ENCODE peak calls at places on chromosomes 13 and 19, in six cellular contexts. I, L, T, U, Q and B are unnamed samples.

GRCh38 chr13:113318956-113319355 is 21.9 kb downstream of the LAMP1 start:
- DNase-seq in I (no peak), L (no peak), T (no peak), U (no peak), Q (no peak), B (no peak)

GRCh38 chr13:25232937-25233515 is 54.3 kb downstream of the MTMR6 start:
- DNase-seq in I (no peak), L (no peak), T (peak; percentile 56), U (peak; percentile 2), Q (no peak), B (peak; percentile 61)

GRCh38 chr13:110233181-110233641 is 73.7 kb downstream of the COL4A1 start:
- DNase-seq in I (peak; percentile 67), L (no peak), T (peak; percentile 97), U (peak; percentile 47), Q (no peak), B (no peak)

GRCh38 chr13:42549555-42549941 is 24.4 kb upstream of the TNFSF11 start:
- DNase-seq in I (no peak), L (no peak), T (no peak), U (no peak), Q (no peak), B (no peak)

GRCh38 chr19:46602392-46603194 is 1.5 kb downstream of the CALM3 start:
- DNase-seq in I (no peak), L (no peak), T (no peak), U (no peak), Q (no peak), B (peak; percentile 45)

GRCh38 chr13:71864981-71865857 is 1.8 kb downstream of the DACH1 start:
- DNase-seq in I (no peak), L (peak; percentile 51), T (peak; percentile 24), U (no peak), Q (peak; percentile 20), B (peak; percentile 11)

GRCh38 chr19:30136591-30136990 is 194.6 kb downstream of the URI1 start:
- DNase-seq in I (no peak), L (no peak), T (no peak), U (no peak), Q (no peak), B (no peak)

GRCh38 chr19:40492274-40492673 is 25.5 kb downstream of the SPTBN4 start:
- DNase-seq in I (no peak), L (no peak), T (no peak), U (no peak), Q (no peak), B (no peak)

GRCh38 chr19:7916908-7917291 is 2.3 kb downstream of the TGFBR3L start:
- DNase-seq in I (no peak), L (no peak), T (no peak), U (no peak), Q (no peak), B (no peak)

GRCh38 chr13:113639661-113640262 is 18.2 kb downstream of the ATP4B start:
- DNase-seq in I (no peak), L (no peak), T (no peak), U (no peak), Q (no peak), B (no peak)

GRCh38 chr13:110445183-110445582 is 116.3 kb downstream of the RAB20 start:
- DNase-seq in I (no peak), L (no peak), T (peak; percentile 53), U (no peak), Q (no peak), B (no peak)

GRCh38 chr19:6063576-6063961 is 46.7 kb downstream of the RFX2 start:
- DNase-seq in I (no peak), L (no peak), T (no peak), U (no peak), Q (no peak), B (no peak)

GRCh38 chr13:68078874-68079273 is 848.7 kb upstream of the PCDH9 start:
- DNase-seq in I (no peak), L (no peak), T (no peak), U (no peak), Q (no peak), B (no peak)

GRCh38 chr19:19404879-19405860 is at the start of gene GATAD2A:
- DNase-seq in I (peak; percentile 79), L (peak; percentile 96), T (peak; percentile 95), U (peak; percentile 64), Q (peak; percentile 85), B (peak; percentile 93)

GRCh38 chr19:19405919-19406877 is 723 bp downstream of the GATAD2A start:
- DNase-seq in I (no peak), L (peak; percentile 59), T (peak; percentile 64), U (no peak), Q (peak; percentile 46), B (no peak)

GRCh38 chr19:19409235-19410030 is 4.0 kb downstream of the GATAD2A start:
- DNase-seq in I (no peak), L (no peak), T (no peak), U (no peak), Q (peak; percentile 44), B (no peak)

GRCh38 chr19:19406878-19407639 is 1.6 kb downstream of the GATAD2A start:
- DNase-seq in I (no peak), L (peak; percentile 72), T (peak; percentile 63), U (no peak), Q (peak; percentile 60), B (peak; percentile 96)

GRCh38 chr19:19407640-19407933 is 2.1 kb downstream of the GATAD2A start:
- DNase-seq in I (no peak), L (no peak), T (no peak), U (no peak), Q (no peak), B (no peak)
- H3K4me3 ChIP-seq in I (peak overlapping the region; percentile 71), L (peak overlapping the region; percentile 76), T (peak overlapping the region; percentile 77), U (no peak overlapping the region), Q (peak overlapping the region; percentile 62), B (peak overlapping the region; percentile 88)

GRCh38 chr19:18203408-18203862 is 407 bp downstream of the RAB3A start:
- DNase-seq in I (no peak), L (peak; percentile 68), T (no peak), U (no peak), Q (no peak), B (peak; percentile 46)

GRCh38 chr19:18203863-18204393 is at the start of gene RAB3A:
- DNase-seq in I (peak; percentile 100), L (peak; percentile 100), T (peak; percentile 100), U (peak; percentile 100), Q (peak; percentile 100), B (peak; percentile 100)

GRCh38 chr19:18204394-18205179 is 745 bp upstream of the RAB3A start:
- DNase-seq in I (no peak), L (peak; percentile 75), T (no peak), U (no peak), Q (peak; percentile 32), B (peak; percentile 45)

GRCh38 chr19:18205180-18205915 is 1.5 kb upstream of the RAB3A start:
- DNase-seq in I (peak; percentile 58), L (peak; percentile 80), T (peak; percentile 76), U (peak; percentile 39), Q (peak; percentile 60), B (peak; percentile 49)

GRCh38 chr19:18202759-18203407 is 959 bp downstream of the RAB3A start:
- DNase-seq in I (no peak), L (peak; percentile 55), T (peak; percentile 25), U (no peak), Q (peak; percentile 31), B (peak; percentile 25)
- H3K4me3 ChIP-seq in I (peak overlapping the region; percentile 93), L (peak overlapping the region; percentile 55), T (peak overlapping the region; percentile 85), U (peak overlapping the region; percentile 96), Q (peak overlapping the region; percentile 91), B (peak overlapping the region; percentile 78)

GRCh38 chr13:23903906-23904280 is 6.6 kb upstream of the C1QTNF9B start:
- DNase-seq in I (no peak), L (no peak), T (no peak), U (no peak), Q (no peak), B (no peak)
- H3K4me3 ChIP-seq in I (no peak overlapping the region), L (no peak overlapping the region), T (no peak overlapping the region), U (no peak overlapping the region), Q (no peak overlapping the region), B (no peak overlapping the region)

GRCh38 chr19:16943942-16944625 is 55.3 kb downstream of the F2RL3 start:
- DNase-seq in I (no peak), L (no peak), T (no peak), U (no peak), Q (no peak), B (no peak)
- H3K4me3 ChIP-seq in I (no peak overlapping the region), L (no peak overlapping the region), T (no peak overlapping the region), U (no peak overlapping the region), Q (no peak overlapping the region), B (no peak overlapping the region)

DNA sequence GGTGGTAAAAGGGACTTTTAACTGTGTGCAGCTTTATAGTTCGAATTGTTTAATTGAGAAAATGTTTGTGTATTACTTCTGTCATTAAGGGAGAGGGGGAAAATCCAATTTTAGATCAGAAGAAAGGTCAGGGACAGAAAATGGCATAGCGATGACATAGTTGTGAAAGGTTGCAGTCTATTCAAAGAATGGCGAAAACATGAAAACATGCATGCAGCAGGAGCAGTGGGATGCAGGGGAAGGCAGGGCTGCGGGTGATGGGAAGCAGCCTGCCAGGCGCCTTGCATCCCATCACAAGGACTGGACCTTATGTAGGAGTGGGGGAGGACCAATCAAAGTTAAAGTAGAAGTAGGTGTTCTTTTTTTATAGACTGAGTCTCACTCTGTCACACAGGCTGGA is 125.9 kb downstream of the CDK8 start:
- DNase-seq in I (no peak), L (no peak), T (no peak), U (no peak), Q (no peak), B (no peak)
- H3K4me3 ChIP-seq in I (no peak overlapping the region), L (no peak overlapping the region), T (no peak overlapping the region), U (no peak overlapping the region), Q (no peak overlapping the region), B (no peak overlapping the region)

DNA sequence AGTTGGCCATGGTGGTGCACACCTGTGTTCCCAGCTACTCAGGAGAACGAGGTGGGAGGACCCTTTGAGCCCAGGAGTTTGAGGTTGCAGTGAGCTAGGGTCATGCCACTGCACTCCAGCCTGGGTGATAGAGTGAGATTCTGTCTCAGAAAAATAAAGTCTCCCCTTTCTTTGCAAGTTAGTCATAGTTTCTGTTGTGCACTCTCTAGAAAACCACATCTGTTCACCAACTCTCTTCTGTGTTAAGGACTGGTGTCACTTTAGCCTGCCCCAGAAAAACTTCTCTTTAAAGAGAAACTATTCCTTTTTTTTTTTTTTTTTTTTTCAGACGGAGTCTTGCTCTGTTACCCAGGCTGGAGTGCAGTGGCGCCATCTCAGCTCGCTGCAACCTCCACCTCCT is 4.9 kb upstream of the CHST8 start:
- DNase-seq in I (no peak), L (no peak), T (no peak), U (no peak), Q (no peak), B (no peak)
- H3K4me3 ChIP-seq in I (no peak overlapping the region), L (no peak overlapping the region), T (no peak overlapping the region), U (no peak overlapping the region), Q (no peak overlapping the region), B (no peak overlapping the region)

GRCh38 chr19:17026041-17026658 is 460 bp downstream of the CPAMD8 start:
- DNase-seq in I (no peak), L (no peak), T (no peak), U (no peak), Q (no peak), B (no peak)

GRCh38 chr19:17023805-17024204 is 2.8 kb downstream of the CPAMD8 start:
- DNase-seq in I (no peak), L (no peak), T (no peak), U (no peak), Q (no peak), B (no peak)

GRCh38 chr19:17027428-17027816 is 812 bp upstream of the CPAMD8 start:
- DNase-seq in I (no peak), L (no peak), T (no peak), U (no peak), Q (no peak), B (no peak)

GRCh38 chr19:17025361-17025760 is 1.2 kb downstream of the CPAMD8 start:
- DNase-seq in I (no peak), L (no peak), T (no peak), U (no peak), Q (no peak), B (no peak)

GRCh38 chr19:17026706-17027427 is at the start of gene CPAMD8:
- DNase-seq in I (no peak), L (no peak), T (no peak), U (no peak), Q (no peak), B (no peak)
- H3K4me3 ChIP-seq in I (no peak within 1 kb of the TSS), L (peak within 1 kb of the TSS; percentile 11), T (no peak within 1 kb of the TSS), U (no peak within 1 kb of the TSS), Q (peak within 1 kb of the TSS; percentile 64), B (no peak within 1 kb of the TSS)